ENCODE peak calls at places on chromosomes 5 and 9, in eight cellular contexts. X, Q, K, C, R, L, V and S are unnamed samples.
A peak's percentile ranks its signal among the peaks of the same experiment; 100 is the strongest.

GRCh38 chr5:58751222-58751621 is 168.3 kb downstream of the RAB3C start:
- DNase-seq in X (peak; percentile 13), Q (no peak), K (no peak), C (peak; percentile 52), R (peak; percentile 31), L (peak; percentile 18), V (peak; percentile 4), S (no peak)

GRCh38 chr5:67476531-67476930 is 279.9 kb upstream of the CD180 start:
- DNase-seq in X (no peak), Q (no peak), K (no peak), C (no peak), R (peak; percentile 34), L (peak; percentile 12), V (no peak), S (no peak)

GRCh38 chr5:81749186-81749561 is 1.7 kb downstream of the SSBP2 start:
- DNase-seq in X (no peak), Q (peak; percentile 47), K (peak; percentile 28), C (no peak), R (peak; percentile 10), L (peak; percentile 40), V (no peak), S (no peak)

GRCh38 chr5:81422671-81423070 is 28.7 kb upstream of the ACOT12 start:
- DNase-seq in X (no peak), Q (no peak), K (no peak), C (peak; percentile 93), R (peak; percentile 23), L (peak; percentile 74), V (no peak), S (no peak)

GRCh38 chr9:109755040-109755439 is 25.0 kb upstream of the PALM2AKAP2 start:
- DNase-seq in X (no peak), Q (no peak), K (no peak), C (peak; percentile 29), R (no peak), L (no peak), V (no peak), S (no peak)

GRCh38 chr9:125807065-125807464 is 59.9 kb downstream of the PBX3 start:
- DNase-seq in X (no peak), Q (no peak), K (no peak), C (no peak), R (peak; percentile 33), L (peak; percentile 77), V (no peak), S (no peak)

GRCh38 chr5:15993334-15993733 is 186.3 kb downstream of the MARCHF11 start:
- DNase-seq in X (no peak), Q (no peak), K (no peak), C (peak; percentile 62), R (no peak), L (peak; percentile 80), V (no peak), S (no peak)

GRCh38 chr5:58886315-58887207 is 303.7 kb downstream of the RAB3C start:
- DNase-seq in X (peak; percentile 28), Q (peak; percentile 64), K (peak; percentile 88), C (peak; percentile 60), R (peak; percentile 83), L (peak; percentile 76), V (peak; percentile 72), S (peak; percentile 76)

GRCh38 chr5:69136296-69136695 is 30.7 kb upstream of the CCNB1 start:
- DNase-seq in X (no peak), Q (no peak), K (no peak), C (no peak), R (no peak), L (no peak), V (no peak), S (peak; percentile 65)

GRCh38 chr9:98356326-98356725 is 100.9 kb upstream of the TBC1D2 start:
- DNase-seq in X (no peak), Q (no peak), K (no peak), C (no peak), R (no peak), L (peak; percentile 13), V (no peak), S (no peak)

GRCh38 chr5:131997727-131998117 is 13.7 kb downstream of the ACSL6 start:
- DNase-seq in X (no peak), Q (no peak), K (no peak), C (no peak), R (no peak), L (no peak), V (no peak), S (no peak)

GRCh38 chr5:74289238-74289637 is 351.3 kb downstream of the ENC1 start:
- DNase-seq in X (no peak), Q (no peak), K (no peak), C (peak; percentile 33), R (no peak), L (no peak), V (no peak), S (no peak)

GRCh38 chr9:89839427-89839826 is 234.6 kb downstream of the GADD45G start:
- DNase-seq in X (no peak), Q (no peak), K (no peak), C (no peak), R (peak; percentile 29), L (peak; percentile 13), V (no peak), S (no peak)

GRCh38 chr5:87347841-87348240 is 64.9 kb downstream of the CCNH start:
- DNase-seq in X (no peak), Q (no peak), K (no peak), C (no peak), R (no peak), L (no peak), V (no peak), S (no peak)

GRCh38 chr5:100827481-100827889 is 75.6 kb downstream of the ST8SIA4 start:
- DNase-seq in X (no peak), Q (no peak), K (no peak), C (peak; percentile 94), R (peak; percentile 60), L (peak; percentile 16), V (no peak), S (peak; percentile 92)

GRCh38 chr9:135887021-135887507 is 20.3 kb downstream of the CAMSAP1 start:
- DNase-seq in X (no peak), Q (no peak), K (no peak), C (no peak), R (no peak), L (peak; percentile 37), V (no peak), S (no peak)

GRCh38 chr5:150449491-150450339 is at the start of gene RPS14:
- DNase-seq in X (peak; percentile 89), Q (peak; percentile 96), K (peak; percentile 95), C (peak; percentile 90), R (peak; percentile 96), L (peak; percentile 97), V (peak; percentile 94), S (peak; percentile 97)

GRCh38 chr5:175460560-175460959 is 16.6 kb upstream of the DRD1 start:
- DNase-seq in X (no peak), Q (no peak), K (no peak), C (no peak), R (no peak), L (no peak), V (no peak), S (no peak)

GRCh38 chr5:175457466-175457865 is 13.5 kb upstream of the DRD1 start:
- DNase-seq in X (no peak), Q (peak; percentile 71), K (peak; percentile 48), C (peak; percentile 37), R (no peak), L (no peak), V (no peak), S (peak; percentile 60)

GRCh38 chr5:175456105-175456504 is 12.1 kb upstream of the DRD1 start:
- DNase-seq in X (no peak), Q (no peak), K (no peak), C (no peak), R (no peak), L (no peak), V (no peak), S (no peak)

GRCh38 chr5:175461370-175461769 is 17.0 kb upstream of the SFXN1 start:
- DNase-seq in X (no peak), Q (no peak), K (no peak), C (no peak), R (no peak), L (no peak), V (no peak), S (no peak)

DNA sequence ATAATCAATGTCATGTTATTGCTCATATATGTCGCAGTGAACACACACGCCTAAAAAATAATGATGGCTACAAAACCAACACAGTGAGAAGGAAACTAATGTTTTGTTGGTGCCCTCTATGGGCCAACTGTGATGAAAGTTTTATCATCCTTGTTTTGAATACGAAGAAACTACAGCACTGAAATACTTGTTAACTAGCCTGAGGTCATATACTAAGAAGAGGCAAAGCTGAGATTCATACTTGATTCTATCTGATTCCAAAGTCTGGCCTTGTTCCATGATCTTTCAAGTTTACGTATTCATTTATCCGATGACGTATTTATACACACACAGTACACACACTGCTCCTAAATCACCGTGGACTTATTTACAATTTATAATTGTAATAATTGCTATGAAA is 16.1 kb upstream of the DRD1 start:
- DNase-seq in X (no peak), Q (peak; percentile 33), K (peak; percentile 65), C (peak; percentile 59), R (peak; percentile 45), L (peak; percentile 50), V (no peak), S (peak; percentile 44)
- H3K9me2 ChIP-seq in X (no peaks in the 10 kb centered on the region), Q (no peaks in the 10 kb centered on the region), K (no peaks in the 10 kb centered on the region), C (no peaks in the 10 kb centered on the region), R (no peaks in the 10 kb centered on the region), L (no peaks in the 10 kb centered on the region), V (no peaks in the 10 kb centered on the region), S (no peaks in the 10 kb centered on the region)

GRCh38 chr5:115384587-115385375 is 88.3 kb upstream of the CCDC112 start:
- DNase-seq in X (no peak), Q (no peak), K (no peak), C (no peak), R (no peak), L (no peak), V (no peak), S (no peak)

GRCh38 chr5:115389799-115390382 is 93.4 kb upstream of the CCDC112 start:
- DNase-seq in X (no peak), Q (no peak), K (peak; percentile 78), C (no peak), R (no peak), L (no peak), V (no peak), S (peak; percentile 66)

GRCh38 chr5:115386657-115387056 is 90.2 kb upstream of the CCDC112 start:
- DNase-seq in X (no peak), Q (no peak), K (no peak), C (peak; percentile 18), R (no peak), L (no peak), V (no peak), S (no peak)

GRCh38 chr5:115389074-115389798 is 92.8 kb upstream of the CCDC112 start:
- DNase-seq in X (no peak), Q (no peak), K (no peak), C (no peak), R (no peak), L (peak; percentile 36), V (no peak), S (no peak)

GRCh38 chr5:115387816-115388215 is 91.4 kb upstream of the CCDC112 start:
- DNase-seq in X (no peak), Q (no peak), K (no peak), C (no peak), R (no peak), L (no peak), V (no peak), S (no peak)
- H3K9me2 ChIP-seq in X (no peaks in the 10 kb centered on the region), Q (no peaks in the 10 kb centered on the region), K (peaks cover 5% of the 10 kb centered on the region), C (no peaks in the 10 kb centered on the region), R (no peaks in the 10 kb centered on the region), L (no peaks in the 10 kb centered on the region), V (no peaks in the 10 kb centered on the region), S (no peaks in the 10 kb centered on the region)

GRCh38 chr9:25960235-25960634 is 282.0 kb upstream of the TUSC1 start:
- DNase-seq in X (no peak), Q (no peak), K (no peak), C (no peak), R (no peak), L (no peak), V (no peak), S (no peak)
- H3K9me2 ChIP-seq in X (no peaks in the 10 kb centered on the region), Q (no peaks in the 10 kb centered on the region), K (no peaks in the 10 kb centered on the region), C (no peaks in the 10 kb centered on the region), R (no peaks in the 10 kb centered on the region), L (no peaks in the 10 kb centered on the region), V (no peaks in the 10 kb centered on the region), S (no peaks in the 10 kb centered on the region)

GRCh38 chr5:117230375-117230774 is 655.8 kb upstream of the SEMA6A start:
- DNase-seq in X (no peak), Q (no peak), K (no peak), C (no peak), R (no peak), L (no peak), V (no peak), S (no peak)
- H3K9me2 ChIP-seq in X (no peaks in the 10 kb centered on the region), Q (no peaks in the 10 kb centered on the region), K (no peaks in the 10 kb centered on the region), C (no peaks in the 10 kb centered on the region), R (no peaks in the 10 kb centered on the region), L (no peaks in the 10 kb centered on the region), V (no peaks in the 10 kb centered on the region), S (no peaks in the 10 kb centered on the region)